ENCODE peak calls at places on chromosomes 1 and 21, in six cellular contexts. One of them, this sample, is unnamed.

GRCh38 chr1:57874426-57874825 is 450.6 kb upstream of the DAB1 start:
- DNase-seq in psoas muscle: no peak
- DNase-seq in CD8-positive, alpha-beta T cell: no peak
- DNase-seq in heart left ventricle: no peak
- DNase-seq in astrocyte: peak
- DNase-seq in CD4-positive, alpha-beta T cell: no peak
- DNase-seq in this sample: no peak

GRCh38 chr1:2436876-2437275 is 24.5 kb upstream of the PEX10 start:
- DNase-seq in CD8-positive, alpha-beta T cell: no peak
- DNase-seq in astrocyte: no peak
- DNase-seq in heart left ventricle: no peak
- DNase-seq in psoas muscle: no peak
- DNase-seq in CD4-positive, alpha-beta T cell: no peak
- DNase-seq in this sample: no peak

GRCh38 chr1:41404308-41404755 is 43.1 kb downstream of the FOXO6 start:
- DNase-seq in heart left ventricle: no peak
- DNase-seq in psoas muscle: no peak
- DNase-seq in CD4-positive, alpha-beta T cell: no peak
- DNase-seq in astrocyte: peak
- DNase-seq in CD8-positive, alpha-beta T cell: peak
- DNase-seq in this sample: no peak

GRCh38 chr1:201288007-201288406 is 4.7 kb downstream of the PKP1 start:
- DNase-seq in astrocyte: no peak
- DNase-seq in heart left ventricle: no peak
- DNase-seq in CD8-positive, alpha-beta T cell: no peak
- DNase-seq in CD4-positive, alpha-beta T cell: no peak
- DNase-seq in psoas muscle: no peak
- DNase-seq in this sample: no peak

GRCh38 chr1:9767964-9768668 is 55.6 kb downstream of the CLSTN1 start:
- DNase-seq in astrocyte: no peak
- DNase-seq in CD4-positive, alpha-beta T cell: no peak
- DNase-seq in psoas muscle: no peak
- DNase-seq in CD8-positive, alpha-beta T cell: no peak
- DNase-seq in heart left ventricle: no peak
- DNase-seq in this sample: no peak

GRCh38 chr1:94036721-94037120 is 84.2 kb downstream of the ABCA4 start:
- DNase-seq in astrocyte: peak
- DNase-seq in psoas muscle: no peak
- DNase-seq in CD4-positive, alpha-beta T cell: no peak
- DNase-seq in CD8-positive, alpha-beta T cell: no peak
- DNase-seq in heart left ventricle: no peak
- DNase-seq in this sample: no peak

GRCh38 chr1:207885129-207886032 is 25.5 kb downstream of the CD34 start:
- DNase-seq in CD8-positive, alpha-beta T cell: peak
- DNase-seq in CD4-positive, alpha-beta T cell: peak
- DNase-seq in psoas muscle: peak
- DNase-seq in astrocyte: peak
- DNase-seq in heart left ventricle: peak
- DNase-seq in this sample: peak

GRCh38 chr1:55716610-55717009 is 501.4 kb upstream of the USP24 start:
- DNase-seq in CD8-positive, alpha-beta T cell: no peak
- DNase-seq in psoas muscle: no peak
- DNase-seq in astrocyte: peak
- DNase-seq in heart left ventricle: no peak
- DNase-seq in CD4-positive, alpha-beta T cell: no peak
- DNase-seq in this sample: no peak

GRCh38 chr1:154812911-154813816 is 56.9 kb downstream of the KCNN3 start:
- DNase-seq in psoas muscle: no peak
- DNase-seq in CD8-positive, alpha-beta T cell: no peak
- DNase-seq in CD4-positive, alpha-beta T cell: no peak
- DNase-seq in heart left ventricle: peak
- DNase-seq in astrocyte: peak
- DNase-seq in this sample: no peak

GRCh38 chr1:201275266-201275666 is 8.0 kb upstream of the PKP1 start:
- DNase-seq in psoas muscle: peak
- DNase-seq in CD8-positive, alpha-beta T cell: no peak
- DNase-seq in astrocyte: peak
- DNase-seq in heart left ventricle: peak
- DNase-seq in CD4-positive, alpha-beta T cell: no peak
- DNase-seq in this sample: no peak

GRCh38 chr1:203870256-203870655 is 8.9 kb downstream of the SNRPE start:
- DNase-seq in psoas muscle: no peak
- DNase-seq in CD4-positive, alpha-beta T cell: no peak
- DNase-seq in heart left ventricle: no peak
- DNase-seq in astrocyte: peak
- DNase-seq in CD8-positive, alpha-beta T cell: no peak
- DNase-seq in this sample: no peak

GRCh38 chr1:234998174-234998741 is 130.4 kb downstream of the TOMM20 start:
- DNase-seq in psoas muscle: peak
- DNase-seq in CD4-positive, alpha-beta T cell: no peak
- DNase-seq in heart left ventricle: peak
- DNase-seq in CD8-positive, alpha-beta T cell: no peak
- DNase-seq in astrocyte: peak
- DNase-seq in this sample: no peak

GRCh38 chr1:24286246-24287010 is 32.7 kb upstream of the GRHL3 start:
- DNase-seq in CD8-positive, alpha-beta T cell: no peak
- DNase-seq in heart left ventricle: no peak
- DNase-seq in psoas muscle: no peak
- DNase-seq in CD4-positive, alpha-beta T cell: no peak
- DNase-seq in astrocyte: no peak
- DNase-seq in this sample: no peak

GRCh38 chr1:18765725-18766124 is 93.7 kb downstream of the TAS1R2 start:
- DNase-seq in CD8-positive, alpha-beta T cell: no peak
- DNase-seq in psoas muscle: no peak
- DNase-seq in heart left ventricle: no peak
- DNase-seq in CD4-positive, alpha-beta T cell: no peak
- DNase-seq in astrocyte: no peak
- DNase-seq in this sample: no peak

GRCh38 chr1:31295874-31296485 is 608 bp downstream of the SNRNP40 start:
- DNase-seq in astrocyte: no peak
- DNase-seq in heart left ventricle: no peak
- DNase-seq in psoas muscle: no peak
- DNase-seq in CD4-positive, alpha-beta T cell: no peak
- DNase-seq in CD8-positive, alpha-beta T cell: no peak
- DNase-seq in this sample: no peak

GRCh38 chr1:31299365-31299764 is 2.5 kb downstream of the ZCCHC17 start:
- DNase-seq in CD8-positive, alpha-beta T cell: no peak
- DNase-seq in astrocyte: peak
- DNase-seq in psoas muscle: no peak
- DNase-seq in heart left ventricle: no peak
- DNase-seq in CD4-positive, alpha-beta T cell: no peak
- DNase-seq in this sample: no peak

GRCh38 chr1:31297273-31298247 is 728 bp downstream of the ZCCHC17 start:
- DNase-seq in psoas muscle: no peak
- DNase-seq in astrocyte: peak
- DNase-seq in heart left ventricle: no peak
- DNase-seq in CD8-positive, alpha-beta T cell: no peak
- DNase-seq in CD4-positive, alpha-beta T cell: no peak
- DNase-seq in this sample: no peak

GRCh38 chr1:31300193-31300592 is 3.4 kb downstream of the ZCCHC17 start:
- DNase-seq in heart left ventricle: no peak
- DNase-seq in CD4-positive, alpha-beta T cell: no peak
- DNase-seq in psoas muscle: no peak
- DNase-seq in CD8-positive, alpha-beta T cell: no peak
- DNase-seq in astrocyte: no peak
- DNase-seq in this sample: peak

DNA sequence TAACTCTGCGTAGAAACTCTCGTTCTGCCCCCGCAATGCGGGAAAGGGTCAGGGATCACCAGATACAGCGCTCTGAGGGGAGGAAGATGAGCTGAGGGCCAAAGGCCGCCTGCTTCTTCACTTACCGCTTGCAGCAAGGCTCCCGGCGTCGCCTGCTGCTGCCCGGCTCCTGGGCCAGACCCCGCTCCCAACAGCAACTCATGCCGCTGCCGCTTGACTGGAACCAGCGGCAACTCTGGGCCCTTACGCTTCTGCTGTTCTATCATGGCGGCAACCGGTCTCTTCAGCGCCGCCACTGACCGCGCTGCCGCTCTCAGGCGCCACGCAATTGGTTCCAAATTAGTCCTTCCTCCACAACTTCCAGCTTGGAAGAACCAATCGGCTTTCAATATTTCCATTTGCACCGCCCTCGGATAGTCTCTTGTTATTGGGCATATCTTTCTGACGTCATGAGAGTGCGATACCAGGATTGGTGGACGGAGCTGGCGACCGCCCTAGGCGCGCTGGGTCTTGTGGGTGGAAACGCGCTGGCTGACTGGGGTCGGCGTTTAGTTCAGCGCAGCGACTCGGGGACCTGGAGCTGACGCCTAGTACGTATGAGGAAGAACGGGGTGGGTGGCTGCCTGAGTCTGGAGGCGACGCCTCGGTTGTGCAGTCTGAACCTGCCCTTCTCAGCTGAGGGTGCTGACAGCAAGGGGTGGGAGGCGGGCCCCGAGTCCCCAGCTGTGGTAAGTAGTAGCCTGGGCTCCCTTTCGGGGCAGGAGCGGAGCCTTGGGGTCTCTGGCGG is at the start of the genes SNRNP40 and ZCCHC17:
- DNase-seq in psoas muscle: peak
- DNase-seq in CD8-positive, alpha-beta T cell: peak
- DNase-seq in heart left ventricle: peak
- DNase-seq in astrocyte: peak
- DNase-seq in CD4-positive, alpha-beta T cell: peak
- DNase-seq in this sample: peak
- TF ChIP-seq CTCF in psoas muscle: no peak
- TF ChIP-seq CTCF in CD8-positive, alpha-beta T cell: no peak
- TF ChIP-seq CTCF in heart left ventricle: peak
- TF ChIP-seq CTCF in astrocyte: no peak
- TF ChIP-seq CTCF in CD4-positive, alpha-beta T cell: no peak
- TF ChIP-seq CTCF in this sample: no peak

DNA sequence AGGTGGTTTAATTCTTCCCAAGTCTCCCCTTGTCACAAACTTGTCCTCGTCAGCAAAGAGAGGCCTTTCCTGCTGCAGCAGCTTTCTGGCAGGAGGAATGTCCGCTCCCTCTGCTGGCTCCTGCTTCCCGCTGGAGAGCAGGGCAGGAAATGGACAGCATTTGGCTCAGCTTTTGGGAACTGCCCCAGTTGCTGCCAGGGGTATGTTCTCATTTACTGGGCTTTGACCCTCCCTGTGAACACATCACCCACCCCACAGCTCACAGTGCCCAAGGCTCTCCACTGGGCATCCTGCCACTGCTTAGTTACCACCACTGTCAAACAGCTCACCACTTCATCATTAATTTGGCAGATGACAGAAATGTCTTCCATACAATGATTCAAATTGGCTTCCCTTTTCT is 75.4 kb downstream of the MRPL37 start:
- DNase-seq in psoas muscle: peak
- DNase-seq in CD8-positive, alpha-beta T cell: no peak
- DNase-seq in CD4-positive, alpha-beta T cell: no peak
- DNase-seq in heart left ventricle: peak
- DNase-seq in astrocyte: peak
- DNase-seq in this sample: no peak
- TF ChIP-seq CTCF in psoas muscle: no peak
- TF ChIP-seq CTCF in CD8-positive, alpha-beta T cell: no peak
- TF ChIP-seq CTCF in CD4-positive, alpha-beta T cell: no peak
- TF ChIP-seq CTCF in heart left ventricle: peak
- TF ChIP-seq CTCF in astrocyte: no peak
- TF ChIP-seq CTCF in this sample: no peak

GRCh38 chr1:110172001-110172400 is 21.7 kb downstream of the SLC6A17 start:
- DNase-seq in psoas muscle: no peak
- DNase-seq in heart left ventricle: no peak
- DNase-seq in CD8-positive, alpha-beta T cell: no peak
- DNase-seq in astrocyte: no peak
- DNase-seq in CD4-positive, alpha-beta T cell: no peak
- DNase-seq in this sample: no peak

GRCh38 chr1:110171134-110171733 is 20.9 kb downstream of the SLC6A17 start:
- DNase-seq in astrocyte: no peak
- DNase-seq in CD8-positive, alpha-beta T cell: no peak
- DNase-seq in heart left ventricle: no peak
- DNase-seq in CD4-positive, alpha-beta T cell: no peak
- DNase-seq in psoas muscle: no peak
- DNase-seq in this sample: no peak

GRCh38 chr1:110176299-110176956 is 26.1 kb downstream of the SLC6A17 start:
- DNase-seq in heart left ventricle: peak
- DNase-seq in CD8-positive, alpha-beta T cell: no peak
- DNase-seq in psoas muscle: no peak
- DNase-seq in CD4-positive, alpha-beta T cell: no peak
- DNase-seq in astrocyte: no peak
- DNase-seq in this sample: no peak

GRCh38 chr1:110174961-110175360 is 24.7 kb downstream of the SLC6A17 start:
- DNase-seq in astrocyte: no peak
- DNase-seq in psoas muscle: no peak
- DNase-seq in CD4-positive, alpha-beta T cell: no peak
- DNase-seq in heart left ventricle: no peak
- DNase-seq in CD8-positive, alpha-beta T cell: no peak
- DNase-seq in this sample: no peak

GRCh38 chr1:110173466-110174117 is 23.3 kb downstream of the SLC6A17 start:
- DNase-seq in astrocyte: no peak
- DNase-seq in CD4-positive, alpha-beta T cell: no peak
- DNase-seq in CD8-positive, alpha-beta T cell: no peak
- DNase-seq in heart left ventricle: no peak
- DNase-seq in psoas muscle: no peak
- DNase-seq in this sample: no peak
- TF ChIP-seq CTCF in astrocyte: no peak
- TF ChIP-seq CTCF in CD4-positive, alpha-beta T cell: no peak
- TF ChIP-seq CTCF in CD8-positive, alpha-beta T cell: no peak
- TF ChIP-seq CTCF in heart left ventricle: no peak
- TF ChIP-seq CTCF in psoas muscle: no peak
- TF ChIP-seq CTCF in this sample: no peak

GRCh38 chr21:44898851-44899767 is 21.6 kb downstream of the ITGB2 start:
- DNase-seq in psoas muscle: no peak
- DNase-seq in astrocyte: no peak
- DNase-seq in CD8-positive, alpha-beta T cell: no peak
- DNase-seq in heart left ventricle: no peak
- DNase-seq in CD4-positive, alpha-beta T cell: no peak
- DNase-seq in this sample: no peak

GRCh38 chr21:44899768-44900558 is 20.7 kb downstream of the ITGB2 start:
- DNase-seq in CD4-positive, alpha-beta T cell: no peak
- DNase-seq in astrocyte: no peak
- DNase-seq in CD8-positive, alpha-beta T cell: no peak
- DNase-seq in psoas muscle: no peak
- DNase-seq in heart left ventricle: no peak
- DNase-seq in this sample: no peak

GRCh38 chr21:44897326-44898010 is 23.2 kb downstream of the ITGB2 start:
- DNase-seq in astrocyte: no peak
- DNase-seq in CD4-positive, alpha-beta T cell: no peak
- DNase-seq in heart left ventricle: no peak
- DNase-seq in psoas muscle: no peak
- DNase-seq in CD8-positive, alpha-beta T cell: no peak
- DNase-seq in this sample: no peak

GRCh38 chr21:44896561-44897286 is 23.2 kb upstream of the PTTG1IP start:
- DNase-seq in heart left ventricle: no peak
- DNase-seq in psoas muscle: no peak
- DNase-seq in astrocyte: no peak
- DNase-seq in CD4-positive, alpha-beta T cell: no peak
- DNase-seq in CD8-positive, alpha-beta T cell: peak
- DNase-seq in this sample: no peak

DNA sequence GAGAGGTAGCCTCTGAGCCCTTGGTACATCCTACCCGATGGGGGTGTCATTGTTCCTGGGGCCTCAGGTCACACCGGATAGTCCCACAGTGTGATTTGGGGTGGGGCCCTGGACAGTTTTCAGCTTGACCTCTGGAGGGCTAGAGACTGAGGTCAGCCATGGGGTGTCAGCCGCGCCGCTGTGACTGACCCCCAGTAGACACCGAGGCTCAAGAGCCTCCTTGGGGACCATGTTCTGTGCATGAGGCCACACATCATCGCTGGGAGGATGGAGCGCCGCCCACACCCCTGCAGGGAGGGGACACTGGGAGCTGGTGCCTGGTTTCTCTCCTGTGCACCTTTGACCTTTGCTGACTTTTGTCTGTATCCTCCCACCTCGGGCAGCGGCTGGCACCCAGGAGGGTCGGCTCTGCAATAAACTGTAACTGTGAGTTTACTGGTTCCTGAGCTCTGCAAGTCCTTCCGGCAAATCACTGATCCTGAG is 22.6 kb downstream of the ITGB2 start:
- DNase-seq in heart left ventricle: no peak
- DNase-seq in psoas muscle: no peak
- DNase-seq in astrocyte: no peak
- DNase-seq in CD4-positive, alpha-beta T cell: no peak
- DNase-seq in CD8-positive, alpha-beta T cell: no peak
- DNase-seq in this sample: no peak
- TF ChIP-seq CTCF in heart left ventricle: no peak
- TF ChIP-seq CTCF in psoas muscle: no peak
- TF ChIP-seq CTCF in astrocyte: no peak
- TF ChIP-seq CTCF in CD4-positive, alpha-beta T cell: no peak
- TF ChIP-seq CTCF in CD8-positive, alpha-beta T cell: no peak
- TF ChIP-seq CTCF in this sample: no peak